ENCODE peak calls at places on chromosomes 6 and 20, in four cellular contexts. One of them, this sample, is unnamed.
A peak's percentile ranks its signal among the peaks of the same experiment; 100 is the strongest.

GRCh38 chr20:22418738-22419137 is 165.6 kb downstream of the FOXA2 start:
- DNase-seq in aorta: no peak
- DNase-seq in neural progenitor cell: no peak
- DNase-seq in tibial nerve: no peak
- DNase-seq in this sample: no peak

GRCh38 chr20:23299673-23300050 is 50.9 kb upstream of the NXT1 start:
- DNase-seq in neural progenitor cell: no peak
- DNase-seq in aorta: no peak
- DNase-seq in tibial nerve: no peak
- DNase-seq in this sample: no peak

GRCh38 chr6:140774080-140774505 is 1358.6 kb upstream of the GJE1 start:
- DNase-seq in aorta: no peak
- DNase-seq in neural progenitor cell: no peak
- DNase-seq in tibial nerve: no peak
- DNase-seq in this sample: no peak

GRCh38 chr20:5715068-5715841 is 34.9 kb upstream of the SHLD1 start:
- DNase-seq in tibial nerve: no peak
- DNase-seq in aorta: no peak
- DNase-seq in neural progenitor cell: no peak
- DNase-seq in this sample: no peak

GRCh38 chr6:13466304-13467215 is 20.8 kb downstream of the GFOD1 start:
- DNase-seq in tibial nerve: no peak
- DNase-seq in neural progenitor cell: no peak
- DNase-seq in aorta: no peak
- DNase-seq in this sample: no peak

GRCh38 chr6:162543221-162543620 is 184.3 kb downstream of the PRKN start:
- DNase-seq in tibial nerve: no peak
- DNase-seq in aorta: no peak
- DNase-seq in neural progenitor cell: peak; percentile 35
- DNase-seq in this sample: no peak

GRCh38 chr6:158999154-158999668 is 791 bp downstream of the RSPH3 start:
- DNase-seq in neural progenitor cell: no peak
- DNase-seq in aorta: no peak
- DNase-seq in tibial nerve: no peak
- DNase-seq in this sample: no peak

GRCh38 chr6:37239511-37239910 is 18.1 kb upstream of the TBC1D22B start:
- DNase-seq in aorta: no peak
- DNase-seq in tibial nerve: no peak
- DNase-seq in neural progenitor cell: no peak
- DNase-seq in this sample: no peak

GRCh38 chr6:133353061-133353460 is 111.9 kb downstream of the EYA4 start:
- DNase-seq in aorta: no peak
- DNase-seq in tibial nerve: no peak
- DNase-seq in neural progenitor cell: no peak
- DNase-seq in this sample: no peak

GRCh38 chr6:84581494-84582259 is 182.7 kb downstream of the TBX18 start:
- DNase-seq in tibial nerve: no peak
- DNase-seq in neural progenitor cell: no peak
- DNase-seq in aorta: no peak
- DNase-seq in this sample: no peak

GRCh38 chr6:29926795-29927427 is 15.4 kb upstream of the HLA-A start:
- DNase-seq in tibial nerve: peak; percentile 44
- DNase-seq in aorta: peak; percentile 89
- DNase-seq in neural progenitor cell: peak; percentile 16
- DNase-seq in this sample: peak; percentile 90

GRCh38 chr6:3526962-3527796 is 70.3 kb upstream of the SLC22A23 start:
- DNase-seq in aorta: no peak
- DNase-seq in tibial nerve: no peak
- DNase-seq in neural progenitor cell: no peak
- DNase-seq in this sample: no peak

GRCh38 chr6:72530750-72531149 is 91.1 kb upstream of the KCNQ5 start:
- DNase-seq in neural progenitor cell: no peak
- DNase-seq in aorta: no peak
- DNase-seq in tibial nerve: no peak
- DNase-seq in this sample: no peak

GRCh38 chr6:74420221-74420620 is 724.2 kb downstream of the CD109 start:
- DNase-seq in aorta: no peak
- DNase-seq in tibial nerve: no peak
- DNase-seq in neural progenitor cell: no peak
- DNase-seq in this sample: no peak

GRCh38 chr20:57680934-57681914 is 28.6 kb downstream of the PMEPA1 start:
- DNase-seq in tibial nerve: no peak
- DNase-seq in aorta: no peak
- DNase-seq in neural progenitor cell: no peak
- DNase-seq in this sample: no peak

GRCh38 chr20:44460795-44461141 is 14.9 kb upstream of the TTPAL start:
- DNase-seq in neural progenitor cell: peak; percentile 46
- DNase-seq in aorta: no peak
- DNase-seq in tibial nerve: peak; percentile 62
- DNase-seq in this sample: no peak

GRCh38 chr6:162887981-162888689 is 160.4 kb downstream of the PACRG start:
- DNase-seq in tibial nerve: no peak
- DNase-seq in aorta: no peak
- DNase-seq in neural progenitor cell: no peak
- DNase-seq in this sample: no peak

GRCh38 chr20:32965581-32966373 is 38.5 kb downstream of the SUN5 start:
- DNase-seq in aorta: no peak
- DNase-seq in neural progenitor cell: no peak
- DNase-seq in tibial nerve: peak; percentile 2
- DNase-seq in this sample: no peak

GRCh38 chr6:92577077-92577719 is 842.2 kb downstream of the EPHA7 start:
- DNase-seq in aorta: no peak
- DNase-seq in tibial nerve: no peak
- DNase-seq in neural progenitor cell: peak; percentile 45
- DNase-seq in this sample: no peak

GRCh38 chr6:84763397-84764331 is 734 bp downstream of the TBX18 start:
- DNase-seq in neural progenitor cell: peak; percentile 70
- DNase-seq in tibial nerve: peak; percentile 53
- DNase-seq in aorta: peak; percentile 81
- DNase-seq in this sample: no peak

GRCh38 chr20:61044499-61044898 is 207.6 kb upstream of the CDH4 start:
- DNase-seq in neural progenitor cell: peak; percentile 18
- DNase-seq in aorta: no peak
- DNase-seq in tibial nerve: no peak
- DNase-seq in this sample: no peak

GRCh38 chr20:52572687-52573086 is 381.1 kb upstream of the ZFP64 start:
- DNase-seq in aorta: no peak
- DNase-seq in neural progenitor cell: no peak
- DNase-seq in tibial nerve: no peak
- DNase-seq in this sample: no peak

GRCh38 chr6:14706378-14706929 is 539.4 kb upstream of the JARID2 start:
- DNase-seq in tibial nerve: no peak
- DNase-seq in neural progenitor cell: no peak
- DNase-seq in aorta: peak; percentile 78
- DNase-seq in this sample: no peak

GRCh38 chr6:140427842-140428241 is 1053.4 kb upstream of the CITED2 start:
- DNase-seq in aorta: no peak
- DNase-seq in neural progenitor cell: no peak
- DNase-seq in tibial nerve: no peak
- DNase-seq in this sample: no peak

GRCh38 chr20:44495802-44496481 is 20.3 kb downstream of the TTPAL start:
- DNase-seq in neural progenitor cell: no peak
- DNase-seq in tibial nerve: no peak
- DNase-seq in aorta: no peak
- DNase-seq in this sample: no peak

GRCh38 chr6:170186909-170187668 is 103.8 kb downstream of the DLL1 start:
- DNase-seq in tibial nerve: peak; percentile 1
- DNase-seq in aorta: no peak
- DNase-seq in neural progenitor cell: no peak
- DNase-seq in this sample: no peak

GRCh38 chr20:47620808-47621805 is 119.4 kb downstream of the NCOA3 start:
- DNase-seq in aorta: no peak
- DNase-seq in tibial nerve: peak; percentile 34
- DNase-seq in neural progenitor cell: peak; percentile 39
- DNase-seq in this sample: no peak

GRCh38 chr20:18077157-18077556 is 19.4 kb upstream of the OVOL2 start:
- DNase-seq in neural progenitor cell: no peak
- DNase-seq in aorta: no peak
- DNase-seq in tibial nerve: no peak
- DNase-seq in this sample: no peak

GRCh38 chr6:28125396-28125795 is 987 bp downstream of the ZSCAN16 start:
- DNase-seq in tibial nerve: no peak
- DNase-seq in aorta: no peak
- DNase-seq in neural progenitor cell: no peak
- DNase-seq in this sample: no peak

GRCh38 chr20:51563141-51563596 is 20.6 kb upstream of the NFATC2 start:
- DNase-seq in aorta: no peak
- DNase-seq in neural progenitor cell: no peak
- DNase-seq in tibial nerve: peak; percentile 38
- DNase-seq in this sample: no peak

GRCh38 chr20:3720626-3721025 is 8.2 kb upstream of the SIGLEC1 start:
- DNase-seq in neural progenitor cell: no peak
- DNase-seq in tibial nerve: no peak
- DNase-seq in aorta: no peak
- DNase-seq in this sample: no peak

GRCh38 chr6:132020138-132020551 is 69.0 kb upstream of the CCN2 start:
- DNase-seq in neural progenitor cell: no peak
- DNase-seq in aorta: peak; percentile 47
- DNase-seq in tibial nerve: peak; percentile 55
- DNase-seq in this sample: peak; percentile 34

GRCh38 chr6:165098165-165098564 is 211.2 kb downstream of the C6orf118 start:
- DNase-seq in aorta: no peak
- DNase-seq in tibial nerve: no peak
- DNase-seq in neural progenitor cell: peak; percentile 30
- DNase-seq in this sample: no peak

GRCh38 chr6:26575494-26575939 is 21.2 kb upstream of the ABT1 start:
- DNase-seq in neural progenitor cell: peak; percentile 58
- DNase-seq in aorta: no peak
- DNase-seq in tibial nerve: no peak
- DNase-seq in this sample: no peak

GRCh38 chr6:125220712-125221111 is 67.1 kb downstream of the TPD52L1 start:
- DNase-seq in neural progenitor cell: no peak
- DNase-seq in tibial nerve: no peak
- DNase-seq in aorta: peak; percentile 58
- DNase-seq in this sample: no peak

GRCh38 chr20:46683939-46684750 is 5.1 kb downstream of the TP53RK start:
- DNase-seq in tibial nerve: peak; percentile 32
- DNase-seq in neural progenitor cell: peak; percentile 81
- DNase-seq in aorta: peak; percentile 64
- DNase-seq in this sample: no peak

GRCh38 chr20:62816031-62816878 is 595 bp upstream of the COL9A3 start:
- DNase-seq in aorta: no peak
- DNase-seq in tibial nerve: no peak
- DNase-seq in neural progenitor cell: peak; percentile 88
- DNase-seq in this sample: no peak

DNA sequence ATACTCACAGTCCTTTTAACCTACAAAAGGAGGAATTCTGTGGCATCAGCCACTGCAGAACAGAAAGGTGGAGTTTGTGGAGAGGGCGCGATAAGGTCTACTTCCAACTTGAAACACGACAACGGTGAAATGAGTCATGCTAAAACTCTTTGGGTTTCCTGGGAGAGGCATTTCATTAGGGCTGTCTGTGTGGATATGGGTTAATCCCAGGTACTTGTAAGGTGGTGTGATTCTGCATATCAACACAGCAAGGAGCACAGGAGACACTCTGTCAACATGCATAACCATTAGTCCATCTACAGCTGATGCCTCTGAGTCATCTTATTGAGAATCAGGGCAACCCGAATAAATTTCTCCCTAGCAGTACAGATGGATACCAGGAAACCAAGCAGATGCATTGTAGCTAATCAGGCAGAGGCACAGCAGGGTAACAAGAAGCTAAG is 315.9 kb upstream of the SOX4 start:
- DNase-seq in aorta: no peak
- DNase-seq in neural progenitor cell: peak; percentile 44
- DNase-seq in tibial nerve: no peak
- DNase-seq in this sample: no peak
- H3K4me3 ChIP-seq in aorta: no peak overlapping the region
- H3K4me3 ChIP-seq in neural progenitor cell: no peak overlapping the region
- H3K4me3 ChIP-seq in tibial nerve: no peak overlapping the region
- H3K4me3 ChIP-seq in this sample: no peak overlapping the region

DNA sequence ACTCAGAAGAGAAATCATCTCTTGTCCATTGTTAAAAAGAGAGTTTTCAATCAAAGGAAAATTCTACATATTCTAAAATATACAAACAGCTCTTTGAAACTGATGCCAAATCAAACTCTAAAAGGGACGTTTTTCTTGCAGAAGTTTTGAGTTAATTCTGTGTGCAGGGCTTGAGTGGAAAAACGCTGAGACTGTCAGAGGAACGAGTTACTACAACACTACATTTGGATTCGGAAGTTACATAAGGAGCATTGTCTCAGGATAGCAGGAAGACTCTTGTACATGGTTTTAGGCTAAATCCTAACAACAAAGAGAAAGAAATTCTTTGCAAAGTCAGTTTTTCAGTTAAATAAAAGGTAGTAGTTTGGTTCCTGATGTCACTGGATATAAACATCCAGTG is 155.7 kb upstream of the SUPT3H start:
- DNase-seq in neural progenitor cell: no peak
- DNase-seq in aorta: no peak
- DNase-seq in tibial nerve: no peak
- DNase-seq in this sample: no peak
- H3K4me3 ChIP-seq in neural progenitor cell: no peak overlapping the region
- H3K4me3 ChIP-seq in aorta: no peak overlapping the region
- H3K4me3 ChIP-seq in tibial nerve: peak overlapping the region; percentile 25
- H3K4me3 ChIP-seq in this sample: peak overlapping the region; percentile 13

GRCh38 chr6:5068153-5068751 is 16.9 kb upstream of the PPP1R3G start:
- DNase-seq in neural progenitor cell: no peak
- DNase-seq in tibial nerve: no peak
- DNase-seq in aorta: no peak
- DNase-seq in this sample: no peak
- H3K4me3 ChIP-seq in neural progenitor cell: no peak overlapping the region
- H3K4me3 ChIP-seq in tibial nerve: no peak overlapping the region
- H3K4me3 ChIP-seq in aorta: no peak overlapping the region
- H3K4me3 ChIP-seq in this sample: no peak overlapping the region

GRCh38 chr20:54172856-54173652 is 732 bp downstream of the CYP24A1 start:
- DNase-seq in aorta: no peak
- DNase-seq in neural progenitor cell: peak; percentile 73
- DNase-seq in tibial nerve: no peak
- DNase-seq in this sample: no peak
- H3K4me3 ChIP-seq in aorta: no peak overlapping the region
- H3K4me3 ChIP-seq in neural progenitor cell: peak overlapping the region; percentile 42
- H3K4me3 ChIP-seq in tibial nerve: peak overlapping the region; percentile 23
- H3K4me3 ChIP-seq in this sample: no peak overlapping the region